ENCODE peak calls at places on chromosomes 2 and 18, in ten cellular contexts. A, U, R, Z, J, G, W, I, H and C are unnamed samples.

GRCh38 chr2:68336192-68336591 is 16.4 kb upstream of the CNRIP1 start:
- DNase-seq in A (no peak), U (no peak), R (no peak), Z (no peak), J (no peak), G (peak; percentile 78), W (peak; percentile 35), I (no peak), H (no peak), C (no peak)

GRCh38 chr2:218342837-218343236 is 13.8 kb upstream of the CATIP start:
- DNase-seq in A (no peak), U (no peak), R (no peak), Z (no peak), J (no peak), G (no peak), W (no peak), I (no peak), H (no peak), C (no peak)

GRCh38 chr18:34358923-34359322 is 134.2 kb upstream of the NOL4 start:
- DNase-seq in A (no peak), U (no peak), R (no peak), Z (peak; percentile 45), J (peak; percentile 38), G (no peak), W (no peak), I (no peak), H (no peak), C (no peak)

GRCh38 chr18:1104265-1104792 is 199.7 kb downstream of the ADCYAP1 start:
- DNase-seq in A (no peak), U (no peak), R (no peak), Z (no peak), J (no peak), G (no peak), W (no peak), I (no peak), H (no peak), C (no peak)

GRCh38 chr2:224221455-224221913 is 180.4 kb downstream of the FAM124B start:
- DNase-seq in A (no peak), U (peak; percentile 73), R (no peak), Z (no peak), J (no peak), G (peak; percentile 97), W (peak; percentile 95), I (no peak), H (no peak), C (no peak)

GRCh38 chr2:210577263-210578071 is 21.1 kb downstream of the CPS1 start:
- DNase-seq in A (no peak), U (peak; percentile 18), R (no peak), Z (peak; percentile 31), J (peak; percentile 24), G (peak; percentile 50), W (peak; percentile 28), I (no peak), H (no peak), C (no peak)

GRCh38 chr2:203631068-203631757 is 75.2 kb upstream of the CD28 start:
- DNase-seq in A (no peak), U (no peak), R (no peak), Z (no peak), J (no peak), G (peak; percentile 77), W (no peak), I (no peak), H (no peak), C (no peak)

GRCh38 chr2:191218292-191218898 is 26.8 kb upstream of the MYO1B start:
- DNase-seq in A (peak; percentile 59), U (peak; percentile 46), R (peak; percentile 50), Z (no peak), J (peak; percentile 16), G (peak; percentile 63), W (no peak), I (no peak), H (peak; percentile 49), C (no peak)

GRCh38 chr2:231523451-231524266 is 6.6 kb downstream of the NMUR1 start:
- DNase-seq in A (no peak), U (no peak), R (no peak), Z (no peak), J (no peak), G (no peak), W (no peak), I (no peak), H (no peak), C (no peak)

GRCh38 chr2:96800762-96801463 is 15.2 kb upstream of the CNNM3 start:
- DNase-seq in A (peak; percentile 82), U (peak; percentile 72), R (peak; percentile 74), Z (peak; percentile 89), J (peak; percentile 91), G (peak; percentile 77), W (no peak), I (no peak), H (peak; percentile 86), C (no peak)

GRCh38 chr2:149594411-149594810 is 6.8 kb upstream of the MMADHC start:
- DNase-seq in A (no peak), U (no peak), R (no peak), Z (no peak), J (no peak), G (no peak), W (no peak), I (no peak), H (no peak), C (no peak)

GRCh38 chr2:121805767-121806145 is 50.3 kb downstream of the TSN start:
- DNase-seq in A (no peak), U (no peak), R (no peak), Z (no peak), J (no peak), G (no peak), W (no peak), I (no peak), H (no peak), C (no peak)

GRCh38 chr2:127810637-127811396 is at the start of gene WDR33:
- DNase-seq in A (peak; percentile 91), U (peak; percentile 96), R (peak; percentile 92), Z (peak; percentile 97), J (peak; percentile 94), G (peak; percentile 95), W (peak; percentile 13), I (peak; percentile 87), H (peak; percentile 96), C (peak; percentile 96)
- TF ChIP-seq CTCF in A (no peak), U (no peak), R (peak; percentile 2), Z (peak; percentile 49), J (peak; percentile 59), G (peak; percentile 17), W (peak; percentile 10), I (no peak), H (peak; percentile 29), C (no peak)

DNA sequence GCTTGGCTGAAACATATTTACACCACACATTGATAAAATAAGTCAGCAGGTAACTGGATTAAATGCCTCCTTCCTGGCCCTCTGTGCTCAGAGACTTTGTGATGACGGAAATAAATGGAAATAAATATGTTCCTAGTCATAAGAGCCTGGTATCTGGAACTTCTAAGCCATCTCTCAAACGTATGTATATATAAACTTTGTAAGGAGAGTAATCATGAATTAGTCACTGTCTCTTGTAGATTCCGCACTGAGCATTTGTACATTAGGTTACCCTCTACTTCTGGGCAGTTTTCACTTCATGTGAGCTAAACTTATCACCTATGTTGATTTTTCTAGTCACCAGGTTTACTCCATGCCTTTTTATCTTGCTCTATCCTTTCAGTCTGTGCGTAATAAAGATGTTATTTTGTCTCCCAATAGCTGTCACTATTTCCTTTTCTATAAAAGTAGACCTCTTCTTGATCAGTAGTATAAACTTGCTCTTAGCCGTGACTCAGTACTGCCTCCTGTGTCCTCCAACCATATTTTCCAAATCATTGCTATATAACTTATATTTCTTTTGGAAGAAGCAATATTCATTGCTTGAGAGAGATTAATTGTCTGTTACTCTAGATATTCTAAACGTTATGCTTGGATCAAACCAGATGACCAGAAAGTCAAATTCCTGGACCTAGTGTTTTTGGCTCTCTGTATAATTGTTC is 53.2 kb downstream of the FEZ2 start:
- DNase-seq in A (no peak), U (no peak), R (no peak), Z (no peak), J (no peak), G (peak; percentile 46), W (no peak), I (no peak), H (no peak), C (no peak)
- TF ChIP-seq CTCF in A (peak; percentile 26), U (peak; percentile 42), R (no peak), Z (no peak), J (no peak), G (peak; percentile 21), W (peak; percentile 37), I (no peak), H (no peak), C (peak; percentile 40)

DNA sequence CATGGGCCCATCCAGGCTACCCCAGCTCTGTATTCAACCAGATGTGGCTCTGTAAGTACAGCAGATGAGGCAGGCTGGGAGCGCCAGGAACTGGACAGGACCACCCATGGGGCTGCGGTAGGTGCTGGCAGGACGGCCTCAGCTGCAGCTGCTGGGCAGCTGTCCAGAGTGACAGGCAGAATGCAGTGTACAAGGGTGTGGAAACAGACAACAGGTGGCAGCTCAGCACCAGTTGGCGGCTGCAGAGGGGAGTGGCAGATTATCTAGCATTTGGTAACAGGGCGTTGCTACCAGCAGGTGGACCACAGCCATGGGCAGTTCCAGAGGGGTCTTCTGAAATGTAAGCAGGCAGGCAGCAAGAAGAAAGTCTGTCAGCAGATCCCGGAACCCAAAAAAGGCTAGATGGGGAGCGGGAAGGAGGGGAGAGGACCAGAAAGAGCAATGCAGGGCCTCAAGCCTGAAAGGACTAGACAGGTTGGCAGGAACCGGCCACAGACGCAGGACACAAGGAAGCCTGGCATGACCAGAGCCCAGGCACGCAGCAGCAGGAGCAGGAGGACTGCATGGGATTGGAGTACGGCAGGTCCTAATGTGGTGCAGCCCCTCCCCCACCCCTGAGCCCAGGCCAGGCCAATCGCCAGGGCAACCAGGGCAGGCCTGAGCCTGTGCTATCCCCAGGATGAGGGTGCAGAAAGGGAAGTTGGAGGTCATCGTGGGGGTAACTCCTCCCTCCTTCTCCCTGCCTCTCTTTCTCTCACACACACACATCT is 24.7 kb downstream of the PKDCC start:
- DNase-seq in A (no peak), U (no peak), R (no peak), Z (no peak), J (no peak), G (no peak), W (no peak), I (no peak), H (no peak), C (no peak)
- TF ChIP-seq CTCF in A (no peak), U (no peak), R (no peak), Z (no peak), J (no peak), G (no peak), W (no peak), I (no peak), H (no peak), C (no peak)

DNA sequence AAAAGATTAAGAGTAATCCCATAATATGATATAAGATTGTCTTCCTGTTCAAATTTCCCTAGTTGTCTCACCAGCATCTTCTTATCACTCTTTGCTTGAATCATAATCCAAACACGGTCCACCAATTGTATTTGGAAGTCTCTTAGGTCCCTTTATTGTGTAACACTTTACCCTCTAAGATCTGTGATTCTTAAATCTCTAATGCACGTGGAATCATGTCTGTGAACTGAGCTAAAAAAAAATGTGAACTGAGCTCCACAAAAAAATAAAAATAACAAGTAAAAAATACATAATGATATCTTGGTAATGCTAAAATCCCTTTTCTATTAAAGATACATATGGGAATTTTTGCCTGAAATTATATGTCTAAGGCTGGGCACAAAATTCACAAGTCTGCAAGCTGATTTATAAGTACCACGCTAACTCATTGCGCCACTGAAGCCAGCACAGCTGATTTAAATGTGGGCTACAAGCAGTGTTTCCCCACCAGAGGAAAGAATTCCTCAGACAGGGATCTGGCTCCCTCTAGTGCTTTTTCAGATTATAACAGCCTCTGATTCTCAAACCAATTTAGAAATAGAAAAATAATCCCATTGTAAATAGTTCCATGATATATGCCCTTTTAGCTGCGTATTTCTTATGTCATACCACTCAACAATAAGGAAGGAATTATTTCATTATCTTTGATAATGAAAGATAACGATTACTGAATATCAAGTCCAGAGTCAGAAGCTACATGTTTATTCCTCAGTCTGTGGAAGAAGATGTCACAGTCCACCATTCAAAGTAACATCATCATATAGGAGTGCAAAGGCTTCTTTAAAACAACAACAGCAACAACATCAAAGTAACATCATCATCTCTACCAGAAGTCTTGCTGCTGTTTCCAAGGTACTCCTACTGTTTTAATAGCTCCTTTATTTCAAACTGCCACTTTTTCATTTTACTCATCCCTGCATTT is 22.9 kb downstream of the RBM43 start:
- DNase-seq in A (no peak), U (peak; percentile 49), R (peak; percentile 39), Z (peak; percentile 59), J (peak; percentile 50), G (peak; percentile 92), W (peak; percentile 84), I (no peak), H (peak; percentile 65), C (no peak)
- TF ChIP-seq CTCF in A (peak; percentile 93), U (peak; percentile 91), R (peak; percentile 74), Z (peak; percentile 71), J (peak; percentile 65), G (peak; percentile 66), W (peak; percentile 74), I (peak; percentile 76), H (peak; percentile 79), C (peak; percentile 90)